ENCODE peak calls at places on chromosomes 6 and 20, in nine cellular contexts. I is neural progenitor cell, R is HepG2, A is adipocyte, N is astrocyte, G is HCT116, O is SK-N-SH, K is GM23248, V is colonic mucosa. L is an unnamed sample.

GRCh38 chr20:19915111-19915798 is 101.9 kb upstream of the NAA20 start:
- DNase-seq in A (no peak), R (no peak), V (no peak), O (no peak), G (no peak), I (no peak), N (no peak), K (no peak), L (no peak)

GRCh38 chr6:5215181-5215580 is 45.6 kb downstream of the LYRM4 start:
- DNase-seq in K (no peak), R (no peak), N (peak; percentile 8), V (no peak), I (no peak), A (peak; percentile 54), G (no peak), O (no peak), L (no peak)

GRCh38 chr20:62305765-62306431 is 3.1 kb downstream of the ADRM1 start:
- DNase-seq in R (no peak), V (no peak), G (no peak), N (no peak), O (no peak), K (no peak), I (no peak), A (no peak), L (peak; percentile 54)

GRCh38 chr20:63254237-63254535 is at the start of gene NKAIN4:
- DNase-seq in R (no peak), N (no peak), V (no peak), K (no peak), I (no peak), A (no peak), G (no peak), O (peak; percentile 64), L (no peak)

GRCh38 chr20:12053348-12053747 is 135.7 kb downstream of the BTBD3 start:
- DNase-seq in K (peak; percentile 25), A (peak; percentile 16), V (no peak), N (peak; percentile 83), R (peak; percentile 23), O (no peak), G (no peak), I (no peak), L (peak; percentile 53)

GRCh38 chr6:32075781-32076494 is 33.2 kb downstream of the TNXB start:
- DNase-seq in R (no peak), K (peak; percentile 71), N (no peak), V (no peak), O (no peak), A (no peak), G (no peak), I (no peak), L (peak; percentile 20)

GRCh38 chr20:46979603-46980241 is 85.1 kb downstream of the EYA2 start:
- DNase-seq in K (no peak), A (no peak), N (no peak), O (no peak), R (no peak), G (no peak), I (no peak), V (no peak), L (no peak)

GRCh38 chr6:107806675-107807074 is 17.4 kb downstream of the SCML4 start:
- DNase-seq in R (no peak), O (peak; percentile 67), K (no peak), A (no peak), G (no peak), V (no peak), I (no peak), N (no peak), L (no peak)

GRCh38 chr6:129269891-129270290 is 387.0 kb downstream of the LAMA2 start:
- DNase-seq in O (no peak), A (no peak), G (no peak), R (no peak), N (no peak), I (no peak), V (no peak), K (no peak), L (no peak)

GRCh38 chr6:23754197-23754596 is 371.8 kb upstream of the NRSN1 start:
- DNase-seq in V (no peak), A (peak; percentile 70), N (no peak), G (no peak), I (no peak), K (peak; percentile 1), R (no peak), O (peak; percentile 2), L (no peak)

GRCh38 chr20:34703573-34704176 is 469 bp upstream of the TP53INP2 start:
- DNase-seq in A (peak; percentile 70), V (peak; percentile 63), G (no peak), N (peak; percentile 14), O (peak; percentile 60), K (peak; percentile 58), R (peak; percentile 81), I (peak; percentile 33), L (peak; percentile 40)

GRCh38 chr6:26360451-26361416 is 4.3 kb upstream of the BTN3A2 start:
- DNase-seq in N (no peak), I (no peak), R (no peak), V (no peak), O (no peak), K (no peak), G (no peak), A (no peak), L (no peak)

GRCh38 chr6:56385981-56386593 is 138.7 kb upstream of the COL21A1 start:
- DNase-seq in V (no peak), A (no peak), O (no peak), I (no peak), G (no peak), N (no peak), R (no peak), K (no peak), L (no peak)

GRCh38 chr6:56378966-56379608 is 131.7 kb upstream of the COL21A1 start:
- DNase-seq in V (no peak), A (no peak), I (no peak), R (no peak), K (no peak), N (no peak), G (no peak), O (no peak), L (peak; percentile 77)

GRCh38 chr6:56380476-56380875 is 133.1 kb upstream of the COL21A1 start:
- DNase-seq in N (no peak), O (no peak), V (no peak), G (no peak), I (no peak), A (no peak), K (no peak), R (peak; percentile 79), L (no peak)

GRCh38 chr6:56381852-56382251 is 134.5 kb upstream of the COL21A1 start:
- DNase-seq in O (no peak), K (peak; percentile 60), A (no peak), N (peak; percentile 57), V (no peak), G (no peak), R (peak; percentile 81), I (no peak), L (peak; percentile 84)

DNA sequence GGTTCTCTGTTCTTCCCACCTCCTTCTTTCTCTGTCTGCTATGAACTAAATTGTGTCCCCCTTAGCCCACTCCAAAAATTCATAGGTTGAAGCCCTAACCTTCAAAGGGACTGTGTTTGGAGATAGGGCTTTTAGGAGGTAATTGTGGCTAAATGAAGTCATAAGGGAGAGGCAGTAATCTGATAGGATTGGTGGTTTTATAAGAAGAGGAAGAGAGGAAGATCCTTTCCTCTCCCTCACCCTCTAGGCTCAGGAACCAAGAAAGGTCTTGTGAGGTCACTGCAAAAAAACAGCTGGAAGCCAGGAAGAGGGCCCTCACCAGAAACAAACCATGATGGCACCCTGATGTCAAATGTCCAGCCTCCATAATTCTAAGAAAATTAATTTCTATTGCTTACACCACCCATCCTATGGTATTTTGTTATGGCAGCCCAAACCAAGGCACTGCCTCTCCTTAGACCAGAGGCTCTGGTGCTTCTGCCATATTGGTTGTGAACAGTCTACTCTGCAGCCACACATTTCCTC is 135.1 kb upstream of the COL21A1 start:
- DNase-seq in I (no peak), R (no peak), N (no peak), K (no peak), V (no peak), O (no peak), A (no peak), G (no peak), L (no peak)
- H3K9ac ChIP-seq in I (no peak overlapping the region), R (no peak overlapping the region), N (no peak overlapping the region), K (no peak overlapping the region), V (no peak overlapping the region), O (no peak overlapping the region), A (no peak overlapping the region), G (no peak overlapping the region), L (no peak overlapping the region)

GRCh38 chr6:56808871-56809359 is 146.0 kb upstream of the BEND6 start:
- DNase-seq in R (no peak), I (no peak), O (no peak), V (no peak), G (no peak), K (peak; percentile 77), N (peak; percentile 86), A (peak; percentile 60), L (peak; percentile 91)
- H3K4me1 ChIP-seq in R (peaks cover under 1% of the 10 kb centered on the region), I (peaks cover 57% of the 10 kb centered on the region), O (peaks cover 40% of the 10 kb centered on the region), V (no peaks in the 10 kb centered on the region), G (peaks cover 42% of the 10 kb centered on the region), K (peaks cover 68% of the 10 kb centered on the region), N (peaks cover 45% of the 10 kb centered on the region), A (peaks cover 56% of the 10 kb centered on the region), L (peaks cover 18% of the 10 kb centered on the region)

GRCh38 chr6:36683145-36683655 is 4.7 kb downstream of the CDKN1A start:
- DNase-seq in I (no peak), A (peak; percentile 12), G (no peak), V (no peak), R (no peak), N (no peak), O (no peak), K (no peak), L (no peak)
- H3K9ac ChIP-seq in I (no peak overlapping the region), A (peak overlapping the region; percentile 80), G (peak overlapping the region; percentile 54), V (peak overlapping the region; percentile 59), R (no peak overlapping the region), N (peak overlapping the region; percentile 48), O (no peak overlapping the region), K (peak overlapping the region; percentile 98), L (peak overlapping the region; percentile 60)

GRCh38 chr20:31719644-31720485 is 2.8 kb downstream of the BCL2L1 start:
- DNase-seq in O (no peak), A (peak; percentile 22), N (peak; percentile 49), R (peak; percentile 99), K (no peak), V (peak; percentile 48), I (peak; percentile 53), G (no peak), L (no peak)
- H3K4me1 ChIP-seq in O (peaks cover 34% of the 10 kb centered on the region), A (peaks cover 58% of the 10 kb centered on the region), N (peaks cover 56% of the 10 kb centered on the region), R (peaks cover 66% of the 10 kb centered on the region), K (peaks cover 53% of the 10 kb centered on the region), V (peaks cover 32% of the 10 kb centered on the region), I (peaks cover 41% of the 10 kb centered on the region), G (peaks cover 73% of the 10 kb centered on the region), L (peaks cover 42% of the 10 kb centered on the region)

DNA sequence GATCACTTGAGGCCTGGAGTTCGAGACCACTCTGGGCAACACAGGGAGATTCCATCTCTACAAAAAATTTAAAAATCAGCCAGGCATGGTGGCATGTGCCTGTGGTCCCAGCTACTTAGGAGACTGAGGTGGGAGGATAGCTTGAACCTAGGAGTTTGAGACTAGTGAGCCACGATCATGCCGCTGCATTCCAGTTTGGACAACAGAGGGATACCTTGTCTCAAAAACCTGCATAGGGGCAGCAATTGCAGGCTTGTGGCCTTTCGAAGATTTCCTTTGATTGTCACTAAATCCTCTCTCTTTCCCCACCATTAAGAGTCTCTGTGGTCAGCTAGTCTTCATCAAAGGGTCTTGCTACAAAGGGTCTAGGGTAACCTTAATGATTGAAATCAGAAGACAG is 60.3 kb downstream of the UTRN start:
- DNase-seq in O (no peak), R (no peak), G (no peak), I (no peak), V (no peak), A (no peak), K (no peak), N (no peak), L (no peak)
- H3K9ac ChIP-seq in O (no peak overlapping the region), R (no peak overlapping the region), G (no peak overlapping the region), I (no peak overlapping the region), V (no peak overlapping the region), A (no peak overlapping the region), K (no peak overlapping the region), N (no peak overlapping the region), L (no peak overlapping the region)

GRCh38 chr6:131213501-131213990 is 78.3 kb downstream of the AKAP7 start:
- DNase-seq in V (no peak), R (no peak), I (peak; percentile 2), O (no peak), N (peak; percentile 23), K (peak; percentile 3), A (peak; percentile 37), G (no peak), L (no peak)
- H3K4me1 ChIP-seq in V (no peaks in the 10 kb centered on the region), R (no peaks in the 10 kb centered on the region), I (peaks cover 5% of the 10 kb centered on the region), O (peaks cover 4% of the 10 kb centered on the region), N (no peaks in the 10 kb centered on the region), K (peaks cover 8% of the 10 kb centered on the region), A (peaks cover 8% of the 10 kb centered on the region), G (no peaks in the 10 kb centered on the region), L (no peaks in the 10 kb centered on the region)